ENCODE peak calls at places on chromosomes 16 and 17, in seven cellular contexts. O is Calu3; K is CD4-positive, alpha-beta T cell; I is T-helper 17 cell; N is hypothalamus; Z is posterior cingulate gyrus; S is NCI-H1436. P is an unnamed sample.

GRCh38 chr17:16215965-16216316 is 607 bp upstream of the NCOR1 start:
- DNase-seq in O (no peak), K (no peak), I (peak), N (no peak), Z (peak), S (peak), P (peak)

GRCh38 chr17:68684860-68685493 is 83.8 kb upstream of the FAM20A start:
- DNase-seq in O (no peak), K (no peak), I (no peak), N (no peak), Z (no peak), S (no peak), P (no peak)

GRCh38 chr17:38906429-38907172 is 18.8 kb upstream of the LASP1NB start:
- DNase-seq in O (no peak), K (no peak), I (no peak), N (no peak), Z (no peak), S (no peak), P (no peak)

GRCh38 chr16:84581161-84581560 is 36.7 kb downstream of the COTL1 start:
- DNase-seq in O (no peak), K (no peak), I (no peak), N (no peak), Z (no peak), S (no peak), P (no peak)

GRCh38 chr16:87303962-87304521 is 13.2 kb downstream of the C16orf95 start:
- DNase-seq in O (no peak), K (no peak), I (no peak), N (no peak), Z (no peak), S (no peak), P (no peak)

GRCh38 chr16:61792194-61792904 is 243.9 kb downstream of the CDH8 start:
- DNase-seq in O (no peak), K (no peak), I (no peak), N (no peak), Z (no peak), S (no peak), P (no peak)

GRCh38 chr16:10878644-10879498 is 1.9 kb downstream of the CIITA start:
- DNase-seq in O (peak), K (no peak), I (no peak), N (no peak), Z (peak), S (no peak), P (peak)

GRCh38 chr16:79278506-79278905 is 322.0 kb downstream of the MAF start:
- DNase-seq in O (no peak), K (peak), I (peak), N (no peak), Z (no peak), S (no peak), P (no peak)

GRCh38 chr17:17911003-17911613 is 61.1 kb downstream of the TOM1L2 start:
- DNase-seq in O (no peak), K (no peak), I (no peak), N (no peak), Z (peak), S (no peak), P (no peak)

GRCh38 chr17:40065041-40065770 is 2.4 kb downstream of the THRA start:
- DNase-seq in O (peak), K (no peak), I (no peak), N (no peak), Z (no peak), S (no peak), P (no peak)

P was measured in colonic mucosa.